ENCODE peak calls at places on chromosomes 6 and 20, in seven cellular contexts. C, L, W, Z, P, J and Y are unnamed samples.

GRCh38 chr20:25860531-25861150 is 164.0 kb upstream of the ZNF337 start:
- DNase-seq in C (no peak), L (no peak), W (no peak), Z (no peak), P (no peak), J (no peak), Y (no peak)

GRCh38 chr20:460707-461106 is 1.6 kb downstream of the TBC1D20 start:
- DNase-seq in C (no peak), L (no peak), W (no peak), Z (no peak), P (no peak), J (peak), Y (no peak)

GRCh38 chr20:59064214-59064722 is 21.7 kb upstream of the PRELID3B start:
- DNase-seq in C (no peak), L (no peak), W (no peak), Z (no peak), P (no peak), J (no peak), Y (no peak)

GRCh38 chr6:6804843-6805680 is 216.5 kb downstream of the LY86 start:
- DNase-seq in C (no peak), L (no peak), W (no peak), Z (no peak), P (no peak), J (no peak), Y (no peak)

GRCh38 chr20:3654326-3655031 is 8.7 kb downstream of the GFRA4 start:
- DNase-seq in C (no peak), L (no peak), W (no peak), Z (no peak), P (no peak), J (no peak), Y (peak)

GRCh38 chr6:27687154-27688013 is 214.5 kb upstream of the ZNF184 start:
- DNase-seq in C (peak), L (peak), W (peak), Z (peak), P (peak), J (peak), Y (peak)

GRCh38 chr20:62831361-62831788 is 14.5 kb downstream of the COL9A3 start:
- DNase-seq in C (no peak), L (no peak), W (no peak), Z (no peak), P (no peak), J (peak), Y (no peak)

GRCh38 chr6:43838276-43839036 is 68.4 kb downstream of the VEGFA start:
- DNase-seq in C (no peak), L (peak), W (peak), Z (no peak), P (no peak), J (peak), Y (peak)

GRCh38 chr6:26086214-26086613 is 1.0 kb upstream of the HFE start:
- DNase-seq in C (peak), L (no peak), W (no peak), Z (no peak), P (peak), J (no peak), Y (no peak)

GRCh38 chr6:28141500-28142329 is at the start of gene ZKSCAN8:
- DNase-seq in C (peak), L (peak), W (peak), Z (peak), P (peak), J (peak), Y (peak)